ENCODE peak calls at places on chromosome 3, in five cellular contexts. F is ovary, H is neural progenitor cell, V is fibroblast of lung, E is sigmoid colon. P is an unnamed sample. For H3K27me3, the result is how much of the 10 kb centered on the place peaks cover.

GRCh38 chr3:196868297-196868661 is 559 bp downstream of the SENP5 start:
- DNase-seq in F (no peak), H (peak), V (peak), E (no peak), P (no peak)

GRCh38 chr3:65676592-65676991 is 362.1 kb downstream of the MAGI1 start:
- DNase-seq in F (no peak), H (peak), V (no peak), E (no peak), P (no peak)

GRCh38 chr3:43922374-43922773 is 231.6 kb downstream of the ABHD5 start:
- DNase-seq in F (no peak), H (no peak), V (no peak), E (no peak), P (no peak)

GRCh38 chr3:37689645-37690356 is 171.9 kb upstream of the CTDSPL start:
- DNase-seq in F (no peak), H (no peak), V (no peak), E (no peak), P (no peak)

GRCh38 chr3:27630892-27631291 is 91.2 kb downstream of the EOMES start:
- DNase-seq in F (no peak), H (no peak), V (peak), E (no peak), P (no peak)

GRCh38 chr3:104909721-104910120 is 457.0 kb upstream of the ALCAM start:
- DNase-seq in F (no peak), H (no peak), V (no peak), E (no peak), P (no peak)

GRCh38 chr3:39273119-39273518 is 6.7 kb downstream of the CX3CR1 start:
- DNase-seq in F (no peak), H (no peak), V (no peak), E (no peak), P (no peak)

GRCh38 chr3:105829229-105829628 is 39.6 kb downstream of the CBLB start:
- DNase-seq in F (no peak), H (no peak), V (no peak), E (no peak), P (no peak)

GRCh38 chr3:52784021-52784621 is 6.7 kb downstream of the ITIH1 start:
- DNase-seq in F (no peak), H (no peak), V (no peak), E (peak), P (no peak)

GRCh38 chr3:174859109-174859735 is at the start of gene NAALADL2:
- DNase-seq in F (no peak), H (no peak), V (no peak), E (no peak), P (no peak)

GRCh38 chr3:174862666-174863065 is 3.5 kb downstream of the NAALADL2 start:
- DNase-seq in F (no peak), H (no peak), V (no peak), E (no peak), P (no peak)

GRCh38 chr3:174863488-174863887 is 4.4 kb downstream of the NAALADL2 start:
- DNase-seq in F (no peak), H (no peak), V (no peak), E (no peak), P (no peak)

GRCh38 chr3:174859756-174860155 is 622 bp downstream of the NAALADL2 start:
- DNase-seq in F (no peak), H (no peak), V (no peak), E (no peak), P (no peak)

DNA sequence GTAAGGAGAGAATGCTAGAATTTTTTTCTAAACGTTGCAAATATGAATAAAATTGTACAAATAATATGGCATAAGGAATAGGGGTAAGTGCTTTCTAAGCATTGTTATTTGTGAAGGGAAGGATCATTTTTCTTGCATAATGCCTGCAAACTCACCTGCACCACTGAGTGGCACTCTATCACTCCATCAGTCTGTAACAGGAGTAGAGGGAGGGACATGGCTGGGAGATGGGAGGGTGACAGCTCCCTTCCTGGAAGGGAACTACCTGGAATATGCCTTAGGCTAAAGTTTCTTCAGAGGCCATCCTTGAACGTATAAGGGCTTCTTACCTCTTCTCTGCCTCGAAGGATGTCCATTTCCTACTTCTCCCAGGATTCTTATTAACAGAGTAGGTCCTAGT is 3.0 kb downstream of the NAALADL2 start:
- DNase-seq in F (no peak), H (peak), V (no peak), E (no peak), P (no peak)
- TF ChIP-seq CTCF in F (no peak), H (peak), V (no peak), E (no peak), P (no peak)

GRCh38 chr3:141441381-141442365 is 45.2 kb upstream of the RASA2 start:
- DNase-seq in F (peak), H (peak), V (peak), E (no peak), P (peak)

GRCh38 chr3:141442914-141443313 is 43.9 kb upstream of the RASA2 start:
- DNase-seq in F (no peak), H (no peak), V (no peak), E (no peak), P (no peak)

GRCh38 chr3:141442421-141442820 is 44.4 kb upstream of the RASA2 start:
- DNase-seq in F (no peak), H (no peak), V (no peak), E (no peak), P (no peak)

GRCh38 chr3:141440942-141441341 is 45.9 kb upstream of the RASA2 start:
- DNase-seq in F (no peak), H (no peak), V (no peak), E (no peak), P (no peak)

DNA sequence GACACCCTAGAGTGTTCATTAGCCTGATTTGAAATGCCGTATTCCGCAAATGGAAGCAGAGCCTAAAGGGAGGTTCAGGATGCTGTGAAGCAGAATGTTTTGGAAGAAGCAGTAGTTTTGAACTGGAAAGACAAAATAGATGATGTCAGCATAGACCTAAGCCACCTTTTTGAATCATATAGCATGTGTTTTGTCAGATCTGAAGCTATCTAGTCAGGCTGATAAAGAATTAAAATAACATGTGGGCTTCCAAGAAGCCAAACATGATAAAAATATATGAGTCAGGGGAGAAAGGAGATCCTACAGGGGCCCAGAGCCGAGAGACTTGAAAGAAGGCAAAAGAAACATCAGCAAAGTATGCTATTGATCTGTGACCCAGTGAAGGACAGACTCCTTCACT is 47.2 kb upstream of the RASA2 start:
- DNase-seq in F (no peak), H (no peak), V (no peak), E (no peak), P (no peak)
- H3K27ac ChIP-seq in F (peak), H (no peak), V (peak), E (peak), P (no peak)

GRCh38 chr3:147407107-147407494 is 758 bp upstream of the ZIC4 start:
- DNase-seq in F (no peak), H (peak), V (no peak), E (no peak), P (no peak)
- H3K27me3 ChIP-seq in F (under half), H (half or more), V (half or more), E (half or more), P (half or more)

GRCh38 chr3:83048556-83048955 is 1287.1 kb upstream of the GBE1 start:
- DNase-seq in F (no peak), H (no peak), V (no peak), E (no peak), P (no peak)
- TF ChIP-seq CTCF in F (no peak), H (no peak), V (no peak), E (no peak), P (no peak)

DNA sequence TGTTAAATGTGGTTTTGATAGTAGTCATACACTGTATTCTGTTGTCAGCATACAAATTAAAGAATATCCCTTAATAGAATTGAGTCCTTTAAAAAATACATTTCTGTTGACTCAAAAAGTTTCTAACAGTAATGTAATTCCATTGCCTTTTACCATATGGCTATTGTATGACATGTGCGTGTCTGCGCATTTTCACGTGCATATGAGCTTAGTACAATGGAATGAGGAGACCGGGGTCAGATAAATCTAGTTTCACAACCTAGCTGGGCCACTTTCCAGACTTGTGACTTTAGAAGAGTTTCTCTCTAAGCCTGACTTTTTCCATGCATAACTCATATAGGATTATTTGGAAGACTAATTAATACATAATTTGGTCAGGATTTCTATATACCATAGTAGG is 38.7 kb downstream of the ZBTB38 start:
- DNase-seq in F (no peak), H (no peak), V (peak), E (peak), P (no peak)
- H3K27ac ChIP-seq in F (no peak), H (no peak), V (peak), E (peak), P (no peak)

DNA sequence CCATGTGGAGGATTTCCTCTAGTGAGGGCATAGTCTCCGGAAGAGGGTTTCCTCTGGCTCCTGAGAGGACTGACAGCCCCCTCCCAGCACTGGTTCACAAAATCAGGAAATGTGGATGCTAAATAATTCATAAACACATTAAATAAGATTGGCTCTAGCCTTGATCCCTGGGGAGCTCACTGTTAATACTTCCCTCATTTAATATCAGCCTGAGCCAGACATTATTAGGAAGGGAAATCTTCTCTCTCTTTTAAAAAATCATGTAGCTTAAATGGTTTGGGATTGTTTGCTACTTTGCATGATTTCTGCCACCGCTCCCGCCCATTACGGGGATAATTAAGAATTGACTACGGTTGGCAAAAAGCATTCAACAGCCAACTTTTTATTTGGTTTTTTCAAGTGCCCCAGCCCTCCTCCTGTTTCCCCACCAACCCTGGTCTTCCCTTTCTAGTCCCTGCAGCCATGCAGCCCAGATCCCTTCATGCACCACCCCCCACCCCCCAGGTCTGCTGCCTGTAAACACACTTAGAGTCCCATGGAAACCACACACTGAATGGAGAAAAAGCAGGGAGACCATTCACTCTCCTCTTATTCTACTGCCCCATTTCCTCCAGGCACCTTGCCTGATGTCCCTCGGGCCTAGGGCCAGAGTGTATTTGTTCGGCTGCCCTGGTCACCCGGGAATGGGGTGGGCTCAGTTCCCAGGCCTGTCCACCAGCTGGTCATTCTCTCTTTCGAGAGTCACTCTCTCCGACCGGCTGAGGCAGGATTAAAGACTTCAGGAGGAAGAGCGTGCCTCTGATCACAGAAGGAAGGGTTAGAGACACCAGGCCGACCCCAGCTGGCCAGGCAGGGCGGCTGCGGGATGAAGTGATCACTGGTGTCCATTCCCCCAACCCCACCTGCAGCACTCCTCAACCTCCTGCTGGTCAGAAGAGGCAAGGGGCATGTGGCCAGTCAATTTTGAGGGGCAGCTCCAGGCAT is 45.1 kb downstream of the SEMA5B start:
- DNase-seq in F (no peak), H (peak), V (no peak), E (peak), P (no peak)
- H3K27me3 ChIP-seq in F (under half), H (under half), V (under half), E (under half), P (under half)

GRCh38 chr3:93906245-93906644 is 67.5 kb downstream of the PROS1 start:
- DNase-seq in F (peak), H (no peak), V (no peak), E (no peak), P (no peak)
- TF ChIP-seq CTCF in F (no peak), H (no peak), V (no peak), E (no peak), P (no peak)

P was measured in CD4-positive, alpha-beta T cell.